ENCODE peak calls at places on chromosomes 13 and 19, in five cellular contexts. One of them, this sample, is unnamed.

GRCh38 chr13:42592915-42593718 is 19.2 kb downstream of the TNFSF11 start:
- DNase-seq in RKO: no peak
- DNase-seq in NCI-H460: no peak
- DNase-seq in activated CD4-positive, alpha-beta T cell treated with anti-CD3 and anti-CD28 coated beads, Interleukin-2, amount 50 U/mL, for 48 hours: no peak
- DNase-seq in stimulated activated CD8-positive, alpha-beta memory T cell treated with anti-CD3 and anti-CD28 coated beads, Interleukin-4, amount 100 ng/mL, for 4 hours: no peak
- DNase-seq in this sample: no peak

GRCh38 chr19:28686741-28687140 is 526.2 kb downstream of the UQCRFS1 start:
- DNase-seq in RKO: no peak
- DNase-seq in NCI-H460: no peak
- DNase-seq in activated CD4-positive, alpha-beta T cell treated with anti-CD3 and anti-CD28 coated beads, Interleukin-2, amount 50 U/mL, for 48 hours: no peak
- DNase-seq in stimulated activated CD8-positive, alpha-beta memory T cell treated with anti-CD3 and anti-CD28 coated beads, Interleukin-4, amount 100 ng/mL, for 4 hours: no peak
- DNase-seq in this sample: no peak

GRCh38 chr13:112968910-112969691 is at the start of gene MCF2L:
- DNase-seq in RKO: peak; percentile 81
- DNase-seq in NCI-H460: no peak
- DNase-seq in activated CD4-positive, alpha-beta T cell treated with anti-CD3 and anti-CD28 coated beads, Interleukin-2, amount 50 U/mL, for 48 hours: peak; percentile 48
- DNase-seq in stimulated activated CD8-positive, alpha-beta memory T cell treated with anti-CD3 and anti-CD28 coated beads, Interleukin-4, amount 100 ng/mL, for 4 hours: peak; percentile 16
- DNase-seq in this sample: peak; percentile 45

GRCh38 chr13:98480915-98481510 is 95.9 kb downstream of the STK24 start:
- DNase-seq in RKO: peak; percentile 13
- DNase-seq in NCI-H460: no peak
- DNase-seq in activated CD4-positive, alpha-beta T cell treated with anti-CD3 and anti-CD28 coated beads, Interleukin-2, amount 50 U/mL, for 48 hours: peak; percentile 40
- DNase-seq in stimulated activated CD8-positive, alpha-beta memory T cell treated with anti-CD3 and anti-CD28 coated beads, Interleukin-4, amount 100 ng/mL, for 4 hours: no peak
- DNase-seq in this sample: no peak

GRCh38 chr19:4744451-4745170 is 21.0 kb upstream of the DPP9 start:
- DNase-seq in RKO: peak; percentile 71
- DNase-seq in NCI-H460: no peak
- DNase-seq in activated CD4-positive, alpha-beta T cell treated with anti-CD3 and anti-CD28 coated beads, Interleukin-2, amount 50 U/mL, for 48 hours: no peak
- DNase-seq in stimulated activated CD8-positive, alpha-beta memory T cell treated with anti-CD3 and anti-CD28 coated beads, Interleukin-4, amount 100 ng/mL, for 4 hours: no peak
- DNase-seq in this sample: peak; percentile 84

GRCh38 chr19:38675611-38676010 is 28.2 kb downstream of the ACTN4 start:
- DNase-seq in RKO: no peak
- DNase-seq in NCI-H460: no peak
- DNase-seq in activated CD4-positive, alpha-beta T cell treated with anti-CD3 and anti-CD28 coated beads, Interleukin-2, amount 50 U/mL, for 48 hours: no peak
- DNase-seq in stimulated activated CD8-positive, alpha-beta memory T cell treated with anti-CD3 and anti-CD28 coated beads, Interleukin-4, amount 100 ng/mL, for 4 hours: no peak
- DNase-seq in this sample: no peak

GRCh38 chr13:52344108-52344507 is 61.9 kb downstream of the THSD1 start:
- DNase-seq in RKO: no peak
- DNase-seq in NCI-H460: no peak
- DNase-seq in activated CD4-positive, alpha-beta T cell treated with anti-CD3 and anti-CD28 coated beads, Interleukin-2, amount 50 U/mL, for 48 hours: no peak
- DNase-seq in stimulated activated CD8-positive, alpha-beta memory T cell treated with anti-CD3 and anti-CD28 coated beads, Interleukin-4, amount 100 ng/mL, for 4 hours: no peak
- DNase-seq in this sample: no peak

GRCh38 chr13:21150013-21150412 is 26.3 kb downstream of the SKA3 start:
- DNase-seq in RKO: no peak
- DNase-seq in NCI-H460: no peak
- DNase-seq in activated CD4-positive, alpha-beta T cell treated with anti-CD3 and anti-CD28 coated beads, Interleukin-2, amount 50 U/mL, for 48 hours: no peak
- DNase-seq in stimulated activated CD8-positive, alpha-beta memory T cell treated with anti-CD3 and anti-CD28 coated beads, Interleukin-4, amount 100 ng/mL, for 4 hours: no peak
- DNase-seq in this sample: no peak

GRCh38 chr19:56091066-56091490 is 30.0 kb downstream of the ZNF787 start:
- DNase-seq in RKO: peak; percentile 29
- DNase-seq in NCI-H460: peak; percentile 36
- DNase-seq in activated CD4-positive, alpha-beta T cell treated with anti-CD3 and anti-CD28 coated beads, Interleukin-2, amount 50 U/mL, for 48 hours: no peak
- DNase-seq in stimulated activated CD8-positive, alpha-beta memory T cell treated with anti-CD3 and anti-CD28 coated beads, Interleukin-4, amount 100 ng/mL, for 4 hours: no peak
- DNase-seq in this sample: no peak

GRCh38 chr19:28234637-28235036 is 978.3 kb downstream of the UQCRFS1 start:
- DNase-seq in RKO: no peak
- DNase-seq in NCI-H460: no peak
- DNase-seq in activated CD4-positive, alpha-beta T cell treated with anti-CD3 and anti-CD28 coated beads, Interleukin-2, amount 50 U/mL, for 48 hours: no peak
- DNase-seq in stimulated activated CD8-positive, alpha-beta memory T cell treated with anti-CD3 and anti-CD28 coated beads, Interleukin-4, amount 100 ng/mL, for 4 hours: no peak
- DNase-seq in this sample: no peak

GRCh38 chr19:19259741-19260140 is 13.4 kb downstream of the TM6SF2 start:
- DNase-seq in RKO: peak; percentile 66
- DNase-seq in NCI-H460: no peak
- DNase-seq in activated CD4-positive, alpha-beta T cell treated with anti-CD3 and anti-CD28 coated beads, Interleukin-2, amount 50 U/mL, for 48 hours: no peak
- DNase-seq in stimulated activated CD8-positive, alpha-beta memory T cell treated with anti-CD3 and anti-CD28 coated beads, Interleukin-4, amount 100 ng/mL, for 4 hours: no peak
- DNase-seq in this sample: peak; percentile 44

GRCh38 chr19:16200038-16200775 is 2.5 kb downstream of the AP1M1 start:
- DNase-seq in RKO: no peak
- DNase-seq in NCI-H460: no peak
- DNase-seq in activated CD4-positive, alpha-beta T cell treated with anti-CD3 and anti-CD28 coated beads, Interleukin-2, amount 50 U/mL, for 48 hours: no peak
- DNase-seq in stimulated activated CD8-positive, alpha-beta memory T cell treated with anti-CD3 and anti-CD28 coated beads, Interleukin-4, amount 100 ng/mL, for 4 hours: no peak
- DNase-seq in this sample: no peak

GRCh38 chr13:35767256-35767981 is 290.9 kb upstream of the MAB21L1 start:
- DNase-seq in RKO: no peak
- DNase-seq in NCI-H460: no peak
- DNase-seq in activated CD4-positive, alpha-beta T cell treated with anti-CD3 and anti-CD28 coated beads, Interleukin-2, amount 50 U/mL, for 48 hours: no peak
- DNase-seq in stimulated activated CD8-positive, alpha-beta memory T cell treated with anti-CD3 and anti-CD28 coated beads, Interleukin-4, amount 100 ng/mL, for 4 hours: no peak
- DNase-seq in this sample: no peak

GRCh38 chr13:51811046-51811445 is 7.1 kb upstream of the DHRS12 start:
- DNase-seq in RKO: no peak
- DNase-seq in NCI-H460: no peak
- DNase-seq in activated CD4-positive, alpha-beta T cell treated with anti-CD3 and anti-CD28 coated beads, Interleukin-2, amount 50 U/mL, for 48 hours: no peak
- DNase-seq in stimulated activated CD8-positive, alpha-beta memory T cell treated with anti-CD3 and anti-CD28 coated beads, Interleukin-4, amount 100 ng/mL, for 4 hours: no peak
- DNase-seq in this sample: no peak

GRCh38 chr13:110471833-110472162 is 89.7 kb downstream of the RAB20 start:
- DNase-seq in RKO: peak; percentile 23
- DNase-seq in NCI-H460: no peak
- DNase-seq in activated CD4-positive, alpha-beta T cell treated with anti-CD3 and anti-CD28 coated beads, Interleukin-2, amount 50 U/mL, for 48 hours: no peak
- DNase-seq in stimulated activated CD8-positive, alpha-beta memory T cell treated with anti-CD3 and anti-CD28 coated beads, Interleukin-4, amount 100 ng/mL, for 4 hours: no peak
- DNase-seq in this sample: no peak

GRCh38 chr13:99357149-99357596 is 50.0 kb upstream of the GPR183 start:
- DNase-seq in RKO: no peak
- DNase-seq in NCI-H460: no peak
- DNase-seq in activated CD4-positive, alpha-beta T cell treated with anti-CD3 and anti-CD28 coated beads, Interleukin-2, amount 50 U/mL, for 48 hours: peak; percentile 62
- DNase-seq in stimulated activated CD8-positive, alpha-beta memory T cell treated with anti-CD3 and anti-CD28 coated beads, Interleukin-4, amount 100 ng/mL, for 4 hours: no peak
- DNase-seq in this sample: no peak

GRCh38 chr13:59409651-59410200 is 754.0 kb downstream of the DIAPH3 start:
- DNase-seq in RKO: no peak
- DNase-seq in NCI-H460: no peak
- DNase-seq in activated CD4-positive, alpha-beta T cell treated with anti-CD3 and anti-CD28 coated beads, Interleukin-2, amount 50 U/mL, for 48 hours: no peak
- DNase-seq in stimulated activated CD8-positive, alpha-beta memory T cell treated with anti-CD3 and anti-CD28 coated beads, Interleukin-4, amount 100 ng/mL, for 4 hours: no peak
- DNase-seq in this sample: no peak

GRCh38 chr13:42215578-42216421 is 56.2 kb upstream of the AKAP11 start:
- DNase-seq in RKO: peak; percentile 63
- DNase-seq in NCI-H460: peak; percentile 19
- DNase-seq in activated CD4-positive, alpha-beta T cell treated with anti-CD3 and anti-CD28 coated beads, Interleukin-2, amount 50 U/mL, for 48 hours: peak; percentile 11
- DNase-seq in stimulated activated CD8-positive, alpha-beta memory T cell treated with anti-CD3 and anti-CD28 coated beads, Interleukin-4, amount 100 ng/mL, for 4 hours: no peak
- DNase-seq in this sample: peak; percentile 25

GRCh38 chr13:24124789-24125476 is 35.6 kb upstream of the SPATA13 start:
- DNase-seq in RKO: no peak
- DNase-seq in NCI-H460: no peak
- DNase-seq in activated CD4-positive, alpha-beta T cell treated with anti-CD3 and anti-CD28 coated beads, Interleukin-2, amount 50 U/mL, for 48 hours: no peak
- DNase-seq in stimulated activated CD8-positive, alpha-beta memory T cell treated with anti-CD3 and anti-CD28 coated beads, Interleukin-4, amount 100 ng/mL, for 4 hours: no peak
- DNase-seq in this sample: no peak

GRCh38 chr13:78404961-78405360 is 198.4 kb downstream of the POU4F1 start:
- DNase-seq in RKO: no peak
- DNase-seq in NCI-H460: no peak
- DNase-seq in activated CD4-positive, alpha-beta T cell treated with anti-CD3 and anti-CD28 coated beads, Interleukin-2, amount 50 U/mL, for 48 hours: no peak
- DNase-seq in stimulated activated CD8-positive, alpha-beta memory T cell treated with anti-CD3 and anti-CD28 coated beads, Interleukin-4, amount 100 ng/mL, for 4 hours: no peak
- DNase-seq in this sample: no peak

GRCh38 chr13:26377038-26377437 is 123.1 kb downstream of the CDK8 start:
- DNase-seq in RKO: peak; percentile 55
- DNase-seq in NCI-H460: peak; percentile 8
- DNase-seq in activated CD4-positive, alpha-beta T cell treated with anti-CD3 and anti-CD28 coated beads, Interleukin-2, amount 50 U/mL, for 48 hours: no peak
- DNase-seq in stimulated activated CD8-positive, alpha-beta memory T cell treated with anti-CD3 and anti-CD28 coated beads, Interleukin-4, amount 100 ng/mL, for 4 hours: no peak
- DNase-seq in this sample: peak; percentile 4

GRCh38 chr19:4742717-4743646 is 19.3 kb upstream of the DPP9 start:
- DNase-seq in RKO: no peak
- DNase-seq in NCI-H460: no peak
- DNase-seq in activated CD4-positive, alpha-beta T cell treated with anti-CD3 and anti-CD28 coated beads, Interleukin-2, amount 50 U/mL, for 48 hours: no peak
- DNase-seq in stimulated activated CD8-positive, alpha-beta memory T cell treated with anti-CD3 and anti-CD28 coated beads, Interleukin-4, amount 100 ng/mL, for 4 hours: no peak
- DNase-seq in this sample: no peak

GRCh38 chr19:42214810-42215209 is 2.7 kb downstream of the DEDD2 start:
- DNase-seq in RKO: no peak
- DNase-seq in NCI-H460: no peak
- DNase-seq in activated CD4-positive, alpha-beta T cell treated with anti-CD3 and anti-CD28 coated beads, Interleukin-2, amount 50 U/mL, for 48 hours: no peak
- DNase-seq in stimulated activated CD8-positive, alpha-beta memory T cell treated with anti-CD3 and anti-CD28 coated beads, Interleukin-4, amount 100 ng/mL, for 4 hours: no peak
- DNase-seq in this sample: no peak

GRCh38 chr19:1132625-1133383 is 29.0 kb downstream of the GPX4 start:
- DNase-seq in RKO: peak; percentile 51
- DNase-seq in NCI-H460: no peak
- DNase-seq in activated CD4-positive, alpha-beta T cell treated with anti-CD3 and anti-CD28 coated beads, Interleukin-2, amount 50 U/mL, for 48 hours: no peak
- DNase-seq in stimulated activated CD8-positive, alpha-beta memory T cell treated with anti-CD3 and anti-CD28 coated beads, Interleukin-4, amount 100 ng/mL, for 4 hours: no peak
- DNase-seq in this sample: no peak

GRCh38 chr19:46303702-46304397 is 7.0 kb downstream of the HIF3A start:
- DNase-seq in RKO: no peak
- DNase-seq in NCI-H460: no peak
- DNase-seq in activated CD4-positive, alpha-beta T cell treated with anti-CD3 and anti-CD28 coated beads, Interleukin-2, amount 50 U/mL, for 48 hours: peak; percentile 7
- DNase-seq in stimulated activated CD8-positive, alpha-beta memory T cell treated with anti-CD3 and anti-CD28 coated beads, Interleukin-4, amount 100 ng/mL, for 4 hours: no peak
- DNase-seq in this sample: no peak

GRCh38 chr19:15072930-15073647 is 8.9 kb upstream of the OR1I1 start:
- DNase-seq in RKO: no peak
- DNase-seq in NCI-H460: no peak
- DNase-seq in activated CD4-positive, alpha-beta T cell treated with anti-CD3 and anti-CD28 coated beads, Interleukin-2, amount 50 U/mL, for 48 hours: no peak
- DNase-seq in stimulated activated CD8-positive, alpha-beta memory T cell treated with anti-CD3 and anti-CD28 coated beads, Interleukin-4, amount 100 ng/mL, for 4 hours: no peak
- DNase-seq in this sample: no peak